ENCODE peak calls at places on chromosomes 4 and X, in four cellular contexts. S is ELR, C is sigmoid colon, F is NCI-H1105. A is an unnamed sample.

GRCh38 chr4:157075811-157076577 is at the start of gene GLRB:
- DNase-seq in S (peak; percentile 52), C (peak; percentile 65), F (no peak), A (no peak)

GRCh38 chrX:7205037-7205577 is 57.2 kb upstream of the PUDP start:
- DNase-seq in S (no peak), C (no peak), F (no peak), A (no peak)

GRCh38 chrX:40278340-40279090 is 180.8 kb upstream of the BCOR start:
- DNase-seq in S (no peak), C (no peak), F (no peak), A (no peak)

GRCh38 chr4:3168029-3168428 is 80.9 kb upstream of the MSANTD1 start:
- DNase-seq in S (peak; percentile 6), C (no peak), F (no peak), A (no peak)

GRCh38 chrX:70196961-70197805 is 19.9 kb downstream of the DGAT2L6 start:
- DNase-seq in S (peak; percentile 75), C (no peak), F (peak; percentile 14), A (peak; percentile 5)

GRCh38 chr4:947491-947971 is 15.3 kb downstream of the TMEM175 start:
- DNase-seq in S (no peak), C (peak; percentile 46), F (no peak), A (no peak)

GRCh38 chr4:115366390-115366789 is 253.0 kb upstream of the NDST4 start:
- DNase-seq in S (no peak), C (no peak), F (no peak), A (no peak)

GRCh38 chrX:12379666-12380065 is 241.4 kb downstream of the FRMPD4 start:
- DNase-seq in S (peak; percentile 6), C (no peak), F (no peak), A (no peak)

GRCh38 chr4:12304912-12305311 is 876.2 kb upstream of the HS3ST1 start:
- DNase-seq in S (no peak), C (no peak), F (no peak), A (no peak)

GRCh38 chr4:15234101-15234500 is 193.7 kb upstream of the C1QTNF7 start:
- DNase-seq in S (peak; percentile 94), C (no peak), F (no peak), A (no peak)

GRCh38 chrX:150212672-150213480 is 150.2 kb upstream of the MAMLD1 start:
- DNase-seq in S (no peak), C (no peak), F (no peak), A (no peak)

GRCh38 chrX:75151828-75152592 is 4.1 kb downstream of the ABCB7 start:
- DNase-seq in S (no peak), C (no peak), F (no peak), A (no peak)

GRCh38 chr4:129358571-129358970 is 262.6 kb downstream of the C4orf33 start:
- DNase-seq in S (peak; percentile 80), C (no peak), F (no peak), A (no peak)

GRCh38 chr4:155094421-155094820 is 114.0 kb upstream of the NPY2R start:
- DNase-seq in S (peak; percentile 31), C (no peak), F (no peak), A (no peak)

GRCh38 chr4:94588900-94589693 is 137.4 kb downstream of the PDLIM5 start:
- DNase-seq in S (no peak), C (no peak), F (no peak), A (no peak)

GRCh38 chrX:19840899-19841648 is 46.3 kb downstream of the SH3KBP1 start:
- DNase-seq in S (no peak), C (no peak), F (no peak), A (no peak)

GRCh38 chr4:146435962-146436361 is 85.8 kb downstream of the SLC10A7 start:
- DNase-seq in S (no peak), C (no peak), F (no peak), A (no peak)

GRCh38 chrX:108036298-108036973 is 8.4 kb upstream of the VSIG1 start:
- DNase-seq in S (peak; percentile 86), C (no peak), F (no peak), A (no peak)

GRCh38 chr4:24644983-24645764 is 60.8 kb upstream of the DHX15 start:
- DNase-seq in S (peak; percentile 32), C (no peak), F (no peak), A (no peak)

GRCh38 chrX:42948723-42949122 is 170.8 kb upstream of the PPP1R2C start:
- DNase-seq in S (no peak), C (no peak), F (no peak), A (no peak)

GRCh38 chrX:118346258-118347094 is 570 bp downstream of the WDR44 start:
- DNase-seq in S (peak; percentile 48), C (peak; percentile 72), F (peak; percentile 41), A (peak; percentile 2)

GRCh38 chr4:59039046-59039445 is 1928.9 kb upstream of the IGFBP7 start:
- DNase-seq in S (no peak), C (no peak), F (no peak), A (no peak)

GRCh38 chr4:137420901-137421384 is 111.4 kb downstream of the PCDH18 start:
- DNase-seq in S (no peak), C (no peak), F (no peak), A (no peak)